ENCODE peak calls at places on chromosomes 4 and X, in nine cellular contexts. P, Y, F, S, X, M, L, Q and W are unnamed samples.

GRCh38 chrX:97210501-97210900 is 326.8 kb downstream of the RPA4 start:
- DNase-seq in L (no peak), Y (no peak), M (no peak), F (no peak), X (no peak), P (no peak), S (no peak), Q (no peak), W (no peak)

GRCh38 chrX:139750390-139750789 is 42.4 kb upstream of the MCF2 start:
- DNase-seq in Y (no peak), P (no peak), S (no peak), F (no peak), M (no peak), X (no peak), Q (no peak), L (no peak), W (no peak)

GRCh38 chr4:143482753-143483362 is 30.6 kb upstream of the SMARCA5 start:
- DNase-seq in P (no peak), Y (peak), L (no peak), X (no peak), Q (peak), S (no peak), F (no peak), M (peak), W (peak)

GRCh38 chr4:41212221-41213203 is 1.8 kb downstream of the APBB2 start:
- DNase-seq in S (no peak), P (no peak), L (peak), Y (peak), M (peak), F (no peak), X (no peak), Q (peak), W (peak)

GRCh38 chr4:20279381-20279780 is 27.7 kb downstream of the SLIT2 start:
- DNase-seq in Y (no peak), F (no peak), L (no peak), P (no peak), M (no peak), Q (no peak), X (no peak), S (no peak), W (no peak)

GRCh38 chr4:17029964-17030363 is 131.5 kb upstream of the LDB2 start:
- DNase-seq in Y (peak), M (no peak), S (no peak), P (no peak), Q (no peak), X (no peak), L (no peak), F (no peak), W (no peak)

GRCh38 chr4:129239088-129239487 is 143.1 kb downstream of the C4orf33 start:
- DNase-seq in L (no peak), Q (no peak), M (no peak), X (no peak), S (no peak), F (no peak), P (no peak), Y (peak), W (no peak)

GRCh38 chr4:188086858-188087257 is 22.5 kb downstream of the TRIML2 start:
- DNase-seq in M (no peak), S (no peak), F (no peak), Y (no peak), X (no peak), P (no peak), Q (no peak), L (no peak), W (no peak)

GRCh38 chrX:129939986-129940385 is 34.0 kb downstream of the UTP14A start:
- DNase-seq in Q (no peak), X (no peak), S (no peak), F (no peak), L (no peak), Y (no peak), P (no peak), M (no peak), W (no peak)

GRCh38 chrX:15127010-15127409 is 142.9 kb downstream of the ASB9 start:
- DNase-seq in Y (no peak), Q (peak), M (no peak), P (no peak), L (no peak), F (no peak), S (no peak), X (no peak), W (no peak)

GRCh38 chrX:126448681-126449080 is 103.9 kb downstream of the DCAF12L1 start:
- DNase-seq in X (no peak), S (no peak), P (no peak), L (no peak), Q (no peak), F (no peak), Y (no peak), M (no peak), W (no peak)

GRCh38 chr4:184503869-184504300 is 29.5 kb upstream of the IRF2 start:
- DNase-seq in F (no peak), L (peak), X (no peak), Y (peak), M (no peak), S (no peak), Q (no peak), P (no peak), W (peak)

GRCh38 chr4:118783887-118784286 is 52.0 kb downstream of the SEC24D start:
- DNase-seq in X (no peak), S (no peak), F (no peak), Q (no peak), Y (peak), M (no peak), P (no peak), L (no peak), W (no peak)

GRCh38 chr4:37648084-37648817 is 37.9 kb downstream of the RELL1 start:
- DNase-seq in F (no peak), S (no peak), Q (no peak), M (peak), P (no peak), L (peak), X (no peak), Y (peak), W (peak)

GRCh38 chr4:99653921-99654890 is 3.4 kb downstream of the C4orf54 start:
- DNase-seq in M (no peak), P (no peak), Y (no peak), F (no peak), Q (no peak), L (no peak), S (no peak), X (no peak), W (peak)

GRCh38 chr4:141102367-141102766 is 30.9 kb downstream of the RNF150 start:
- DNase-seq in L (peak), Q (no peak), M (peak), F (no peak), P (no peak), Y (peak), S (no peak), X (no peak), W (peak)

GRCh38 chr4:175422331-175422730 is 389.7 kb downstream of the GPM6A start:
- DNase-seq in M (no peak), Y (peak), X (no peak), L (peak), Q (no peak), S (no peak), P (no peak), F (no peak), W (no peak)

GRCh38 chr4:76850010-76850441 is 47.9 kb downstream of the SOWAHB start:
- DNase-seq in S (no peak), Q (no peak), M (peak), L (peak), Y (peak), X (no peak), P (no peak), F (no peak), W (peak)

GRCh38 chr4:822361-823092 is 3.4 kb downstream of the CPLX1 start:
- DNase-seq in Y (no peak), Q (no peak), P (no peak), L (no peak), X (no peak), F (no peak), M (no peak), S (no peak), W (no peak)

GRCh38 chrX:154381271-154381670 is 2.2 kb downstream of the EMD start:
- DNase-seq in X (no peak), S (no peak), L (no peak), M (no peak), P (no peak), Y (no peak), Q (no peak), F (no peak), W (no peak)

GRCh38 chr4:186805020-186805820 is 81.6 kb upstream of the FAT1 start:
- DNase-seq in F (no peak), P (no peak), L (no peak), X (no peak), M (no peak), Q (no peak), Y (no peak), S (no peak), W (no peak)

GRCh38 chr4:1192091-1192492 is 19.7 kb upstream of the SPON2 start:
- DNase-seq in F (no peak), Y (peak), M (peak), Q (no peak), X (peak), L (peak), P (no peak), S (peak), W (peak)

GRCh38 chrX:103830848-103831247 is 1.2 kb downstream of the RAB9B start:
- DNase-seq in M (no peak), L (no peak), S (no peak), F (no peak), P (no peak), X (no peak), Q (no peak), Y (no peak), W (no peak)

GRCh38 chr4:2744576-2745270 is 11.4 kb downstream of the TNIP2 start:
- DNase-seq in X (no peak), Y (no peak), P (no peak), Q (no peak), F (no peak), M (peak), L (no peak), S (peak), W (no peak)

GRCh38 chr4:42632653-42633382 is 24.1 kb downstream of the ATP8A1 start:
- DNase-seq in F (no peak), S (no peak), M (no peak), X (no peak), Q (no peak), Y (no peak), P (no peak), L (no peak), W (no peak)